ENCODE peak calls at places on chromosomes 11 and 22, in seven cellular contexts. P is psoas muscle, M is NCI-H774, A is nephron progenitor cell, U is 8988T, F is H9, C is IMR-90. W is an unnamed sample.

GRCh38 chr22:23213031-23213555 is 32.8 kb downstream of the BCR start:
- DNase-seq in M (no peak), U (no peak), C (no peak), A (no peak), P (no peak), F (no peak), W (no peak)

GRCh38 chr22:27381960-27382742 is 419.4 kb downstream of the MN1 start:
- DNase-seq in P (no peak), C (no peak), U (no peak), A (no peak), M (no peak), F (peak; percentile 61), W (no peak)

GRCh38 chr11:4019891-4020290 is 74.7 kb upstream of the RRM1 start:
- DNase-seq in C (peak; percentile 25), U (no peak), M (no peak), P (no peak), A (no peak), F (no peak), W (no peak)

GRCh38 chr11:122756417-122756816 is 81.9 kb upstream of the CRTAM start:
- DNase-seq in U (no peak), P (peak; percentile 29), F (no peak), C (no peak), A (no peak), M (no peak), W (no peak)

GRCh38 chr11:126878892-126879291 is 121.7 kb downstream of the KIRREL3 start:
- DNase-seq in M (no peak), C (no peak), P (no peak), U (no peak), A (no peak), F (no peak), W (no peak)

GRCh38 chr11:27440090-27440489 is 32.5 kb downstream of the LGR4 start:
- DNase-seq in F (no peak), U (no peak), P (no peak), C (no peak), M (no peak), A (no peak), W (no peak)

GRCh38 chr11:68950268-68950667 is 30.5 kb downstream of the MRGPRD start:
- DNase-seq in P (no peak), M (no peak), C (no peak), F (peak; percentile 66), U (peak; percentile 93), A (no peak), W (no peak)

GRCh38 chr11:32115406-32115805 is 24.5 kb downstream of the RCN1 start:
- DNase-seq in M (no peak), A (no peak), P (no peak), U (no peak), C (no peak), F (no peak), W (no peak)

GRCh38 chr11:34356576-34356917 is 1.3 kb downstream of the ABTB2 start:
- DNase-seq in A (no peak), F (peak; percentile 61), U (no peak), C (peak; percentile 33), M (peak; percentile 23), P (peak; percentile 21), W (no peak)

GRCh38 chr11:29312817-29313216 is 704.0 kb downstream of the KCNA4 start:
- DNase-seq in U (no peak), C (peak; percentile 94), A (no peak), P (no peak), F (no peak), M (no peak), W (no peak)

GRCh38 chr11:618856-619624 is 3.3 kb upstream of the IRF7 start:
- DNase-seq in M (no peak), F (no peak), A (no peak), U (no peak), P (peak; percentile 13), C (no peak), W (no peak)

GRCh38 chr11:12745787-12746186 is 71.6 kb downstream of the TEAD1 start:
- DNase-seq in F (no peak), P (no peak), A (no peak), U (no peak), C (no peak), M (no peak), W (no peak)

GRCh38 chr22:35357883-35358621 is 22.8 kb upstream of the HMOX1 start:
- DNase-seq in A (no peak), C (peak; percentile 40), F (no peak), M (no peak), U (peak; percentile 77), P (no peak), W (no peak)

GRCh38 chr22:24423519-24424000 is 3.8 kb upstream of the ADORA2A start:
- DNase-seq in P (peak; percentile 66), A (peak; percentile 82), M (no peak), F (peak; percentile 68), U (peak; percentile 86), C (no peak), W (peak; percentile 79)

GRCh38 chr11:112467721-112468120 is 207.1 kb upstream of the PLET1 start:
- DNase-seq in F (no peak), U (no peak), C (no peak), P (peak; percentile 24), M (no peak), A (no peak), W (no peak)

GRCh38 chr11:27757953-27758352 is 57.7 kb upstream of the BDNF start:
- DNase-seq in F (no peak), C (peak; percentile 75), U (no peak), A (no peak), P (no peak), M (no peak), W (no peak)

GRCh38 chr11:34425863-34426262 is 12.9 kb upstream of the CAT start:
- DNase-seq in M (no peak), C (no peak), A (no peak), P (no peak), F (no peak), U (no peak), W (no peak)

GRCh38 chr22:36151006-36151595 is 9.5 kb downstream of the APOL3 start:
- DNase-seq in P (no peak), F (no peak), M (no peak), A (no peak), U (no peak), C (no peak), W (no peak)

GRCh38 chr11:58286249-58286648 is 18.2 kb upstream of the OR10W1 start:
- DNase-seq in A (no peak), M (peak; percentile 15), F (peak; percentile 32), U (peak; percentile 12), P (no peak), C (peak; percentile 60), W (no peak)

GRCh38 chr22:39233736-39234120 is 11.1 kb downstream of the PDGFB start:
- DNase-seq in P (peak; percentile 58), A (no peak), C (no peak), U (no peak), F (no peak), M (no peak), W (peak; percentile 83)

GRCh38 chr22:44404341-44405020 is 91.7 kb upstream of the SHISAL1 start:
- DNase-seq in M (no peak), U (no peak), A (no peak), C (no peak), F (no peak), P (no peak), W (peak; percentile 37)

GRCh38 chr11:396511-396947 is 2.5 kb downstream of the PKP3 start:
- DNase-seq in F (no peak), U (peak; percentile 100), P (no peak), A (no peak), C (no peak), M (no peak), W (no peak)

GRCh38 chr11:96893988-96894387 is 504.2 kb downstream of the JRKL start:
- DNase-seq in C (no peak), A (no peak), M (no peak), F (no peak), P (no peak), U (no peak), W (no peak)

GRCh38 chr22:36350751-36351594 is 36.8 kb downstream of the MYH9 start:
- DNase-seq in C (peak; percentile 75), P (no peak), U (no peak), F (no peak), A (no peak), M (no peak), W (no peak)